ENCODE peak calls at places on chromosome 1, in six cellular contexts. W is stimulated activated CD4-positive, alpha-beta T cell treated with anti-CD3 and anti-CD28 coated beads, Interleukin-12 subunit alpha, Interleukin-12 subunit beta, amount 100 ng/mL, for 24 hours; N is GM06990; G is DMS53; E is AG04449; C is right cardiac atrium. B is an unnamed sample.
A peak's percentile ranks its signal among the peaks of the same experiment; 100 is the strongest.

GRCh38 chr1:181021811-181022434 is 747 bp downstream of the STX6 start:
- DNase-seq in W (peak; percentile 36), N (peak; percentile 79), G (peak; percentile 79), E (no peak), C (peak; percentile 83), B (no peak)

GRCh38 chr1:66540434-66541032 is 6.6 kb downstream of the SGIP1 start:
- DNase-seq in W (no peak), N (no peak), G (no peak), E (peak; percentile 60), C (no peak), B (no peak)

GRCh38 chr1:62810420-62811274 is 26.7 kb downstream of the ATG4C start:
- DNase-seq in W (no peak), N (peak; percentile 25), G (no peak), E (no peak), C (no peak), B (no peak)

GRCh38 chr1:199784127-199784526 is 243.4 kb upstream of the NR5A2 start:
- DNase-seq in W (no peak), N (no peak), G (peak; percentile 67), E (no peak), C (no peak), B (no peak)

GRCh38 chr1:8465692-8466091 is 147.8 kb downstream of the SLC45A1 start:
- DNase-seq in W (no peak), N (no peak), G (no peak), E (no peak), C (no peak), B (no peak)

GRCh38 chr1:44524655-44525530 is 119.8 kb downstream of the RNF220 start:
- DNase-seq in W (no peak), N (no peak), G (no peak), E (no peak), C (no peak), B (no peak)

GRCh38 chr1:21174638-21175323 is 1.9 kb downstream of the EIF4G3 start:
- DNase-seq in W (no peak), N (no peak), G (no peak), E (no peak), C (no peak), B (no peak)

GRCh38 chr1:34671887-34672286 is 83.0 kb upstream of the GJB5 start:
- DNase-seq in W (no peak), N (no peak), G (peak; percentile 16), E (no peak), C (no peak), B (no peak)

GRCh38 chr1:56584910-56585528 is 5.7 kb upstream of the PLPP3 start:
- DNase-seq in W (no peak), N (no peak), G (peak; percentile 86), E (peak; percentile 33), C (no peak), B (peak; percentile 43)

GRCh38 chr1:115648717-115649691 is 7.2 kb downstream of the VANGL1 start:
- DNase-seq in W (no peak), N (peak; percentile 70), G (peak; percentile 17), E (no peak), C (no peak), B (no peak)

GRCh38 chr1:235093685-235094592 is 34.7 kb downstream of the TOMM20 start:
- DNase-seq in W (peak; percentile 65), N (peak; percentile 61), G (peak; percentile 85), E (no peak), C (peak; percentile 89), B (no peak)

GRCh38 chr1:41835488-41835887 is 83.2 kb downstream of the HIVEP3 start:
- DNase-seq in W (no peak), N (no peak), G (no peak), E (no peak), C (no peak), B (no peak)

GRCh38 chr1:39115271-39116110 is 89.0 kb upstream of the MACF1 start:
- DNase-seq in W (no peak), N (no peak), G (no peak), E (no peak), C (no peak), B (no peak)

GRCh38 chr1:160205242-160205973 is at the start of gene PEA15:
- DNase-seq in W (peak; percentile 58), N (peak; percentile 68), G (peak; percentile 81), E (no peak), C (peak; percentile 93), B (no peak)

GRCh38 chr1:914253-914890 is 9.4 kb upstream of the SAMD11 start:
- DNase-seq in W (no peak), N (no peak), G (no peak), E (no peak), C (peak; percentile 59), B (no peak)

GRCh38 chr1:2921970-2922686 is 99.1 kb upstream of the ACTRT2 start:
- DNase-seq in W (no peak), N (peak; percentile 25), G (peak; percentile 12), E (no peak), C (no peak), B (no peak)

GRCh38 chr1:55997550-55997949 is 581.8 kb downstream of the PLPP3 start:
- DNase-seq in W (no peak), N (no peak), G (no peak), E (no peak), C (no peak), B (peak; percentile 81)

GRCh38 chr1:63442141-63442475 is 74.7 kb downstream of the ALG6 start:
- DNase-seq in W (no peak), N (no peak), G (no peak), E (no peak), C (no peak), B (no peak)

GRCh38 chr1:21931171-21932093 is 5.7 kb downstream of the HSPG2 start:
- DNase-seq in W (no peak), N (no peak), G (no peak), E (peak; percentile 67), C (peak; percentile 89), B (no peak)

GRCh38 chr1:153547560-153548551 is 1.2 kb downstream of the S100A3 start:
- DNase-seq in W (no peak), N (no peak), G (no peak), E (no peak), C (no peak), B (no peak)

GRCh38 chr1:204069887-204070286 is 3.0 kb upstream of the SOX13 start:
- DNase-seq in W (no peak), N (no peak), G (no peak), E (no peak), C (no peak), B (no peak)

GRCh38 chr1:205068001-205068400 is 16.3 kb downstream of the TMEM81 start:
- DNase-seq in W (no peak), N (no peak), G (no peak), E (no peak), C (no peak), B (no peak)

GRCh38 chr1:150152182-150152536 is 2.4 kb downstream of the PLEKHO1 start:
- DNase-seq in W (no peak), N (no peak), G (no peak), E (no peak), C (no peak), B (no peak)

GRCh38 chr1:27331922-27332321 is 9.9 kb upstream of the SYTL1 start:
- DNase-seq in W (no peak), N (no peak), G (no peak), E (no peak), C (peak; percentile 46), B (no peak)

GRCh38 chr1:36968730-36969129 is 65.6 kb downstream of the GRIK3 start:
- DNase-seq in W (no peak), N (no peak), G (peak; percentile 47), E (no peak), C (no peak), B (no peak)